ENCODE peak calls at places on chromosomes 13 and 19, in four cellular contexts. One of them, this sample, is unnamed.

GRCh38 chr13:46751811-46752635 is 44.9 kb downstream of the ESD start:
- DNase-seq in lower leg skin: no peak
- DNase-seq in endothelial cell of umbilical vein: no peak
- DNase-seq in A549: no peak
- DNase-seq in this sample: peak

GRCh38 chr19:41906271-41906670 is 22.0 kb downstream of the ERFL start:
- DNase-seq in lower leg skin: no peak
- DNase-seq in endothelial cell of umbilical vein: no peak
- DNase-seq in A549: no peak
- DNase-seq in this sample: no peak

GRCh38 chr19:35063940-35064818 is 22.7 kb downstream of the HPN start:
- DNase-seq in lower leg skin: no peak
- DNase-seq in endothelial cell of umbilical vein: peak
- DNase-seq in A549: peak
- DNase-seq in this sample: no peak

GRCh38 chr19:2181618-2181997 is 17.9 kb downstream of the DOT1L start:
- DNase-seq in lower leg skin: no peak
- DNase-seq in endothelial cell of umbilical vein: no peak
- DNase-seq in A549: no peak
- DNase-seq in this sample: no peak

GRCh38 chr19:51311388-51312257 is at the start of gene IGLON5:
- DNase-seq in lower leg skin: no peak
- DNase-seq in endothelial cell of umbilical vein: no peak
- DNase-seq in A549: no peak
- DNase-seq in this sample: no peak

GRCh38 chr19:20858861-20859260 is 64.2 kb upstream of the ZNF85 start:
- DNase-seq in lower leg skin: no peak
- DNase-seq in endothelial cell of umbilical vein: no peak
- DNase-seq in A549: no peak
- DNase-seq in this sample: no peak

GRCh38 chr19:51375504-51376221 is 3.2 kb upstream of the NKG7 start:
- DNase-seq in lower leg skin: no peak
- DNase-seq in endothelial cell of umbilical vein: no peak
- DNase-seq in A549: no peak
- DNase-seq in this sample: no peak

GRCh38 chr19:8148410-8149231 is 771 bp downstream of the FBN3 start:
- DNase-seq in lower leg skin: no peak
- DNase-seq in endothelial cell of umbilical vein: no peak
- DNase-seq in A549: peak
- DNase-seq in this sample: no peak

GRCh38 chr19:28878862-28879566 is 333.9 kb downstream of the UQCRFS1 start:
- DNase-seq in lower leg skin: peak
- DNase-seq in endothelial cell of umbilical vein: peak
- DNase-seq in A549: peak
- DNase-seq in this sample: peak

GRCh38 chr19:49200238-49200862 is 42.8 kb downstream of the TRPM4 start:
- DNase-seq in lower leg skin: no peak
- DNase-seq in endothelial cell of umbilical vein: no peak
- DNase-seq in A549: peak
- DNase-seq in this sample: peak

GRCh38 chr13:43331676-43332075 is 308.3 kb downstream of the DNAJC15 start:
- DNase-seq in lower leg skin: no peak
- DNase-seq in endothelial cell of umbilical vein: no peak
- DNase-seq in A549: no peak
- DNase-seq in this sample: no peak

GRCh38 chr13:24737042-24737441 is 26.9 kb upstream of the RNF17 start:
- DNase-seq in lower leg skin: no peak
- DNase-seq in endothelial cell of umbilical vein: no peak
- DNase-seq in A549: no peak
- DNase-seq in this sample: no peak

GRCh38 chr13:51687928-51688714 is 103.9 kb downstream of the WDFY2 start:
- DNase-seq in lower leg skin: no peak
- DNase-seq in endothelial cell of umbilical vein: no peak
- DNase-seq in A549: no peak
- DNase-seq in this sample: no peak

GRCh38 chr19:55642153-55643002 is 1.1 kb upstream of the ZNF581 start:
- DNase-seq in lower leg skin: no peak
- DNase-seq in endothelial cell of umbilical vein: no peak
- DNase-seq in A549: no peak
- DNase-seq in this sample: peak

GRCh38 chr19:55644191-55644833 is 863 bp downstream of the ZNF581 start:
- DNase-seq in lower leg skin: no peak
- DNase-seq in endothelial cell of umbilical vein: no peak
- DNase-seq in A549: no peak
- DNase-seq in this sample: no peak

GRCh38 chr19:55641376-55642152 is 762 bp downstream of the ZNF580 start:
- DNase-seq in lower leg skin: no peak
- DNase-seq in endothelial cell of umbilical vein: no peak
- DNase-seq in A549: peak
- DNase-seq in this sample: peak

GRCh38 chr19:55643733-55644116 is 276 bp downstream of the ZNF581 start:
- DNase-seq in lower leg skin: no peak
- DNase-seq in endothelial cell of umbilical vein: no peak
- DNase-seq in A549: no peak
- DNase-seq in this sample: peak

DNA sequence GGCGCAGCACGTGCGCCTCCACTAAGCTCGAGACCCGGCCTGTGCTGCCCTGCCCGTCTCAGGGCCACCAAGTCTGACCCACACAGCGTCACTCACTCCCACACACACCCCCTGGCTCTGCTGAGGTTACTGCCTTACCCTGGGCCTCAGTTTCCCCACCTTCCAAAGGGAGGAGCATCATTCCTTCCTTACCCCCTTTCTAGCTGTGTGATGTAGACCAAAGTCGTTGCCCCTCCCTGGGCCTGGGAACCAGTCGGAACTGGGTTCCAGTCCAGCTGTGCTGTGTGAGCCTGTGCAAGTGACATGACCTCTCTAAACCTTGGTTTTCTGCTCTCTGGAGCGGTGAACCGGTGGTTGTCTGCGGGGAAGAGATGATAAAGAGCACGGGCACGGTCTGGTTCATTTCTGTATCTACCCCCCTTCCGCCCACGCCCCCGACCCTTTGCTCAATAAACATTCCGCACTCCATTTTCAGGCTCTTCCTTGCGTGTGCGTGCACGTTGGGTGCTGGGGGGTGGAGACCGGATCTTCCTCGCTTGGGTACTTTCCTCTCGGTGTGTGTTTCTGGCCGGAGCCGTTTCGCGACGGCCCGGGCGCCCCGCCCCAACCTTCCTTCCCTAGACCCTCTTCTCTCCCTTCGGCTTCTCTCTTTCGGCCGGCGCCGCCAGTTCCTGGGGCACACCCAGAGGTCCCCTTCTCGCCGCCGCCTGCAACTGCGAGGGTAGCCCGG is at the start of gene ZNF581:
- DNase-seq in lower leg skin: peak
- DNase-seq in endothelial cell of umbilical vein: peak
- DNase-seq in A549: peak
- DNase-seq in this sample: peak
- TF ChIP-seq POLR2A in lower leg skin: no peak
- TF ChIP-seq POLR2A in endothelial cell of umbilical vein: peak
- TF ChIP-seq POLR2A in A549: peak
- TF ChIP-seq POLR2A in this sample: peak

GRCh38 chr13:31151837-31152236 is 9.9 kb downstream of the HSPH1 start:
- DNase-seq in lower leg skin: no peak
- DNase-seq in endothelial cell of umbilical vein: no peak
- DNase-seq in A549: no peak
- DNase-seq in this sample: no peak
- TF ChIP-seq POLR2A in lower leg skin: no peak
- TF ChIP-seq POLR2A in endothelial cell of umbilical vein: no peak
- TF ChIP-seq POLR2A in A549: no peak
- TF ChIP-seq POLR2A in this sample: no peak

DNA sequence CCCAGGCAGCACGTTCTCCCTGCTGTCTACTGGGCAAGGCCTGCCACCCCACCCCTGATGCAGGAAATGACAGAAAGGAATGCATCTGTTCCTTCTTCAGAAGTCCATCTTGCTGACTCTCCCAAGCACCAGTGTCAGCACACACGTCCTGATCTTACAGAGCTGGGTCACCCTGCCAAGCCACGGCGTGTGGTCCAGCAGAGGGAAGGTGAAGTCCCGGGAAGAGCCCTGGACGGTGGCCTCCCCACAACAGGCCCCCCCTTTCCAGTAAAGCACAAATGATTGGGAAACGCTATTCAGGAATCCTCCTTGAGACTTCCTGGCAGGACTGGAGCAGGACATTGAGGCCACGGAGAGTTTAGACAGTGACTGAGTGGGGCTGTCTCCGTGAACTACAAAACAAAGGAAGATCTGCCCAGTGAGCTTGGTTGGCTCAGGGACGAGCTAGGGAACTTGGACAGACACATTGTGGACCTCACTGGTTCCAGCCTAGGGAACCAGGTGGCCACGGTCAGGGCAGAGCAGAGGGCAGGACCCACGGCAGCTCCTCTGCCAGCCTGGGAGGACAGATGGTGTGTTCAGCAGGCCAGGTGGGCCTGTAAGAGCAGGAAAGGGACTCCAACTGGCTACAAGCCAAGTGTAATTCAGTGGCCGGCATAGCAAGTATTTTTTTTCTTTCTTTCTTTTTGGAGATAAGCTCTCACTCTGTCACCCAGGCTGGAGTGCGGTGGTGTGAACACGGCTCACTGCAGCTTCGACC is 41.7 kb downstream of the ELL start:
- DNase-seq in lower leg skin: peak
- DNase-seq in endothelial cell of umbilical vein: peak
- DNase-seq in A549: no peak
- DNase-seq in this sample: no peak
- TF ChIP-seq POLR2A in lower leg skin: no peak
- TF ChIP-seq POLR2A in endothelial cell of umbilical vein: no peak
- TF ChIP-seq POLR2A in A549: no peak
- TF ChIP-seq POLR2A in this sample: no peak

DNA sequence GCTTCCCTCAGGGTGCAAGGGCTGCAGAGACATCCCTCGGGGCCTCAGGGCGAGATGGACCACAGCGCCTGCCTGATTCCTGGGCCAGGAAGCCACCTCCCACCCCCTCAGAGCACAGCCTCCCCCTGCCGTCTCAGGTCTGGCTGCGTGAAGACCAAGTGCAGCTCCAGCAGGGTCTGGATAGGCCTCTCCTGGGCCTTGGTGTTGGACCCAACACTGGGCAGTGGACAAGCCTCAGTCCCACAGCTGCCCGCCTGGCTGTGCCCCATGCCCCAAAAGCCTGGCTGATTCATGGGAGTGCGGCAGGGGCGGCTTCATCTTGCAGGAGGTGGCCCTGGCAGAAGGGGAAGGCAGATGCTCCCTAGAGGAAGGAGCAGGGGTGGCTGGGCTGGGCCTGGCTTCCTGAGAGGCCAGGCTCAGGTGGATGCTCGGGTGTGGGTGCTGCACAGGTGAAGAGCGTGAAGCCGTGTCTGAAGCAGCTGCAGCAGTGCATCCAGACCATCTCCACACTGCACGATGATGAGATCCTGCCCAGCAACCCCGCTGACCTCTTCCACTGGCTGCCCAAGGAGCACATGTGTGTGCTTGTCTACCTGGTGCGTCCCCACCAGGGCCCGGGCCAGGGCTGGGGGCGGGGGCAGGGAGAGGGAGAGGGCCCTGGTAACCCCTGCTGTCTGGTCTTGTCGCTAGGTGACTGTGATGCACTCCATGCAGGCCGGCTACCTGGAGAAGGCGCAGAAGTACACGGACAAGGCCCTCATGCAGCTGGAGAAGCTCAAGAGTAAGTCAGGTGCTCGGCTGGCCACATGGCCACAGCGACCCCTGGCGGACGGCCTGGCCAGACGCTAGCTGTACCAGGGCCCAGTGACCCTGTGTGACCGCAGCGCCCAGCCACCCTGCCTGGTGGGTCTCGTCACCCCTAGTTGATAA is 21.7 kb downstream of the MAU2 start:
- DNase-seq in lower leg skin: no peak
- DNase-seq in endothelial cell of umbilical vein: peak
- DNase-seq in A549: peak
- DNase-seq in this sample: peak
- TF ChIP-seq POLR2A in lower leg skin: no peak
- TF ChIP-seq POLR2A in endothelial cell of umbilical vein: no peak
- TF ChIP-seq POLR2A in A549: no peak
- TF ChIP-seq POLR2A in this sample: no peak

GRCh38 chr13:110913911-110914292 is 967 bp downstream of the ANKRD10 start:
- DNase-seq in lower leg skin: peak
- DNase-seq in endothelial cell of umbilical vein: no peak
- DNase-seq in A549: no peak
- DNase-seq in this sample: no peak
- TF ChIP-seq POLR2A in lower leg skin: no peak
- TF ChIP-seq POLR2A in endothelial cell of umbilical vein: no peak
- TF ChIP-seq POLR2A in A549: no peak
- TF ChIP-seq POLR2A in this sample: no peak

GRCh38 chr19:43739836-43740235 is 14.9 kb downstream of the SMG9 start:
- DNase-seq in lower leg skin: no peak
- DNase-seq in endothelial cell of umbilical vein: no peak
- DNase-seq in A549: peak
- DNase-seq in this sample: no peak
- TF ChIP-seq POLR2A in lower leg skin: no peak
- TF ChIP-seq POLR2A in endothelial cell of umbilical vein: no peak
- TF ChIP-seq POLR2A in A549: no peak
- TF ChIP-seq POLR2A in this sample: no peak

DNA sequence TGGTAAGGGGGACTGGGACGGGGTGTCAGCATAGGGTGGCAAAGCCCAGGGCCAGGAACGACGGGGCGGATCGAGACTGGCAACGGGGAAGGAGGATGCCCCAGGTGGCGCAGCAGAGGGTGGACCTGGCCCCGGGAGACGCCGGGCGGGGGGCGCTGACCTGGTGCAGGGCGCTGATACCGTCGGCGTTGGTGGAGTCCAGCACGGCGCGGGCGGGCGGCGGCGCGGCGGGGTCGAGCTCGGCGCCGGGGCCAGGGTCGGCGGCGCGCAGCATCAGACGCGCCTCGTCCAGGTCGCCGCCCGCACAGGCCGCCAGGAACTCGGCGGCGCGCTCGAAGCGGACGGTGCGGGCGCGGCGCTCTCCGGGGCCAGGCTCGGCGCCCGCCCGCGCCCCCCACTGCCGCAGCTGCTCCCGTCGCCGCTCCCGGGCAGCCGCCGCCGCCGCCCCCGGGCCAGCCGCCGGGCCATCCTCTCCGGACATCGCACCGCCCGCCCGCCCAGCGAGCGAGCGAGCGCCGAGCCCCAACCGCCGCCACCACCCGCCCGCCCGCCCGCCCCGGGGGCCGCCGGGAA is 288 bp downstream of the PPP1R12C start:
- DNase-seq in lower leg skin: peak
- DNase-seq in endothelial cell of umbilical vein: no peak
- DNase-seq in A549: no peak
- DNase-seq in this sample: peak
- TF ChIP-seq POLR2A in lower leg skin: no peak
- TF ChIP-seq POLR2A in endothelial cell of umbilical vein: no peak
- TF ChIP-seq POLR2A in A549: peak
- TF ChIP-seq POLR2A in this sample: no peak

GRCh38 chr19:38842439-38843174 is 7.2 kb downstream of the HNRNPL start:
- DNase-seq in lower leg skin: no peak
- DNase-seq in endothelial cell of umbilical vein: no peak
- DNase-seq in A549: peak
- DNase-seq in this sample: no peak

GRCh38 chr19:38844093-38844686 is 5.6 kb downstream of the HNRNPL start:
- DNase-seq in lower leg skin: no peak
- DNase-seq in endothelial cell of umbilical vein: no peak
- DNase-seq in A549: no peak
- DNase-seq in this sample: no peak

GRCh38 chr19:38841180-38841766 is 8.5 kb downstream of the HNRNPL start:
- DNase-seq in lower leg skin: no peak
- DNase-seq in endothelial cell of umbilical vein: no peak
- DNase-seq in A549: no peak
- DNase-seq in this sample: no peak

GRCh38 chr19:38841787-38842438 is 7.9 kb downstream of the HNRNPL start:
- DNase-seq in lower leg skin: no peak
- DNase-seq in endothelial cell of umbilical vein: no peak
- DNase-seq in A549: no peak
- DNase-seq in this sample: no peak

GRCh38 chr19:38843175-38843758 is 6.5 kb downstream of the HNRNPL start:
- DNase-seq in lower leg skin: no peak
- DNase-seq in endothelial cell of umbilical vein: no peak
- DNase-seq in A549: peak
- DNase-seq in this sample: no peak
- TF ChIP-seq POLR2A in lower leg skin: no peak
- TF ChIP-seq POLR2A in endothelial cell of umbilical vein: no peak
- TF ChIP-seq POLR2A in A549: no peak
- TF ChIP-seq POLR2A in this sample: no peak